ENCODE peak calls at places on chromosomes 3 and 15, in six cellular contexts. One of them, this sample, is unnamed.

GRCh38 chr15:63447277-63447676 is 57.1 kb upstream of the USP3 start:
- DNase-seq in cardiac muscle cell: no peak
- DNase-seq in GM13976: no peak
- DNase-seq in naive thymus-derived CD8-positive, alpha-beta T cell: no peak
- DNase-seq in psoas muscle: no peak
- DNase-seq in astrocyte: no peak
- DNase-seq in this sample: peak

GRCh38 chr15:26028086-26028740 is 165.1 kb upstream of the ATP10A start:
- DNase-seq in cardiac muscle cell: no peak
- DNase-seq in GM13976: no peak
- DNase-seq in naive thymus-derived CD8-positive, alpha-beta T cell: no peak
- DNase-seq in psoas muscle: no peak
- DNase-seq in astrocyte: peak
- DNase-seq in this sample: no peak

GRCh38 chr3:65714138-65714537 is 324.6 kb downstream of the MAGI1 start:
- DNase-seq in cardiac muscle cell: peak
- DNase-seq in GM13976: no peak
- DNase-seq in naive thymus-derived CD8-positive, alpha-beta T cell: no peak
- DNase-seq in psoas muscle: no peak
- DNase-seq in astrocyte: peak
- DNase-seq in this sample: no peak

GRCh38 chr15:92226020-92226612 is 167.6 kb upstream of the ST8SIA2 start:
- DNase-seq in cardiac muscle cell: peak
- DNase-seq in GM13976: no peak
- DNase-seq in naive thymus-derived CD8-positive, alpha-beta T cell: no peak
- DNase-seq in psoas muscle: no peak
- DNase-seq in astrocyte: peak
- DNase-seq in this sample: no peak

GRCh38 chr3:168981396-168981795 is 682.1 kb downstream of the MECOM start:
- DNase-seq in cardiac muscle cell: no peak
- DNase-seq in GM13976: no peak
- DNase-seq in naive thymus-derived CD8-positive, alpha-beta T cell: no peak
- DNase-seq in psoas muscle: no peak
- DNase-seq in astrocyte: peak
- DNase-seq in this sample: no peak

GRCh38 chr15:82832601-82833209 is 23.3 kb downstream of the WHAMM start:
- DNase-seq in cardiac muscle cell: peak
- DNase-seq in GM13976: peak
- DNase-seq in naive thymus-derived CD8-positive, alpha-beta T cell: no peak
- DNase-seq in psoas muscle: no peak
- DNase-seq in astrocyte: peak
- DNase-seq in this sample: no peak

GRCh38 chr3:107106316-107106715 is 270.9 kb upstream of the CCDC54 start:
- DNase-seq in cardiac muscle cell: peak
- DNase-seq in GM13976: no peak
- DNase-seq in naive thymus-derived CD8-positive, alpha-beta T cell: no peak
- DNase-seq in psoas muscle: no peak
- DNase-seq in astrocyte: peak
- DNase-seq in this sample: no peak

GRCh38 chr3:111392911-111393351 is 149.1 kb upstream of the CD96 start:
- DNase-seq in cardiac muscle cell: no peak
- DNase-seq in GM13976: no peak
- DNase-seq in naive thymus-derived CD8-positive, alpha-beta T cell: peak
- DNase-seq in psoas muscle: no peak
- DNase-seq in astrocyte: peak
- DNase-seq in this sample: peak

GRCh38 chr3:102156426-102156825 is 278.4 kb upstream of the ZPLD1 start:
- DNase-seq in cardiac muscle cell: peak
- DNase-seq in GM13976: no peak
- DNase-seq in naive thymus-derived CD8-positive, alpha-beta T cell: no peak
- DNase-seq in psoas muscle: no peak
- DNase-seq in astrocyte: peak
- DNase-seq in this sample: no peak

GRCh38 chr3:72060447-72061034 is 275.6 kb upstream of the PROK2 start:
- DNase-seq in cardiac muscle cell: no peak
- DNase-seq in GM13976: no peak
- DNase-seq in naive thymus-derived CD8-positive, alpha-beta T cell: no peak
- DNase-seq in psoas muscle: no peak
- DNase-seq in astrocyte: no peak
- DNase-seq in this sample: no peak

GRCh38 chr3:33299395-33300081 is 22.3 kb downstream of the FBXL2 start:
- DNase-seq in cardiac muscle cell: peak
- DNase-seq in GM13976: no peak
- DNase-seq in naive thymus-derived CD8-positive, alpha-beta T cell: no peak
- DNase-seq in psoas muscle: no peak
- DNase-seq in astrocyte: peak
- DNase-seq in this sample: no peak

GRCh38 chr15:72968531-72968922 is 83.7 kb upstream of the NEO1 start:
- DNase-seq in cardiac muscle cell: peak
- DNase-seq in GM13976: no peak
- DNase-seq in naive thymus-derived CD8-positive, alpha-beta T cell: no peak
- DNase-seq in psoas muscle: peak
- DNase-seq in astrocyte: no peak
- DNase-seq in this sample: peak

GRCh38 chr3:74651239-74651638 is 36.8 kb upstream of the CNTN3 start:
- DNase-seq in cardiac muscle cell: peak
- DNase-seq in GM13976: no peak
- DNase-seq in naive thymus-derived CD8-positive, alpha-beta T cell: no peak
- DNase-seq in psoas muscle: no peak
- DNase-seq in astrocyte: peak
- DNase-seq in this sample: no peak

GRCh38 chr3:158434412-158435038 is 136.5 kb upstream of the MLF1 start:
- DNase-seq in cardiac muscle cell: peak
- DNase-seq in GM13976: no peak
- DNase-seq in naive thymus-derived CD8-positive, alpha-beta T cell: peak
- DNase-seq in psoas muscle: no peak
- DNase-seq in astrocyte: peak
- DNase-seq in this sample: peak

GRCh38 chr3:146160233-146160963 is 586 bp downstream of the PLOD2 start:
- DNase-seq in cardiac muscle cell: peak
- DNase-seq in GM13976: peak
- DNase-seq in naive thymus-derived CD8-positive, alpha-beta T cell: no peak
- DNase-seq in psoas muscle: peak
- DNase-seq in astrocyte: peak
- DNase-seq in this sample: peak

GRCh38 chr15:37788767-37789391 is 145.6 kb upstream of the TMCO5A start:
- DNase-seq in cardiac muscle cell: no peak
- DNase-seq in GM13976: no peak
- DNase-seq in naive thymus-derived CD8-positive, alpha-beta T cell: no peak
- DNase-seq in psoas muscle: no peak
- DNase-seq in astrocyte: no peak
- DNase-seq in this sample: no peak

GRCh38 chr3:71987089-71987735 is 202.3 kb upstream of the PROK2 start:
- DNase-seq in cardiac muscle cell: peak
- DNase-seq in GM13976: no peak
- DNase-seq in naive thymus-derived CD8-positive, alpha-beta T cell: no peak
- DNase-seq in psoas muscle: no peak
- DNase-seq in astrocyte: no peak
- DNase-seq in this sample: peak

GRCh38 chr15:81312790-81313543 is 11.0 kb downstream of the STARD5 start:
- DNase-seq in cardiac muscle cell: peak
- DNase-seq in GM13976: no peak
- DNase-seq in naive thymus-derived CD8-positive, alpha-beta T cell: no peak
- DNase-seq in psoas muscle: peak
- DNase-seq in astrocyte: peak
- DNase-seq in this sample: no peak

GRCh38 chr15:68994149-68994548 is 20.3 kb upstream of the NOX5 start:
- DNase-seq in cardiac muscle cell: peak
- DNase-seq in GM13976: no peak
- DNase-seq in naive thymus-derived CD8-positive, alpha-beta T cell: no peak
- DNase-seq in psoas muscle: no peak
- DNase-seq in astrocyte: peak
- DNase-seq in this sample: no peak

GRCh38 chr15:80259942-80260510 is 8.0 kb upstream of the CTXND1 start:
- DNase-seq in cardiac muscle cell: no peak
- DNase-seq in GM13976: no peak
- DNase-seq in naive thymus-derived CD8-positive, alpha-beta T cell: no peak
- DNase-seq in psoas muscle: no peak
- DNase-seq in astrocyte: no peak
- DNase-seq in this sample: no peak

GRCh38 chr15:26082833-26083174 is 219.7 kb upstream of the ATP10A start:
- DNase-seq in cardiac muscle cell: no peak
- DNase-seq in GM13976: no peak
- DNase-seq in naive thymus-derived CD8-positive, alpha-beta T cell: no peak
- DNase-seq in psoas muscle: no peak
- DNase-seq in astrocyte: peak
- DNase-seq in this sample: peak

GRCh38 chr3:133749427-133750200 is 3.4 kb downstream of the TF start:
- DNase-seq in cardiac muscle cell: no peak
- DNase-seq in GM13976: no peak
- DNase-seq in naive thymus-derived CD8-positive, alpha-beta T cell: no peak
- DNase-seq in psoas muscle: no peak
- DNase-seq in astrocyte: no peak
- DNase-seq in this sample: no peak

GRCh38 chr15:42286445-42287029 is 13.3 kb upstream of the TMEM87A start:
- DNase-seq in cardiac muscle cell: peak
- DNase-seq in GM13976: no peak
- DNase-seq in naive thymus-derived CD8-positive, alpha-beta T cell: no peak
- DNase-seq in psoas muscle: no peak
- DNase-seq in astrocyte: no peak
- DNase-seq in this sample: no peak

GRCh38 chr15:43106486-43106829 is 620 bp upstream of the UBR1 start:
- DNase-seq in cardiac muscle cell: no peak
- DNase-seq in GM13976: no peak
- DNase-seq in naive thymus-derived CD8-positive, alpha-beta T cell: no peak
- DNase-seq in psoas muscle: no peak
- DNase-seq in astrocyte: no peak
- DNase-seq in this sample: no peak

GRCh38 chr15:75578948-75579908 is at the start of gene PTPN9:
- DNase-seq in cardiac muscle cell: peak
- DNase-seq in GM13976: peak
- DNase-seq in naive thymus-derived CD8-positive, alpha-beta T cell: peak
- DNase-seq in psoas muscle: peak
- DNase-seq in astrocyte: peak
- DNase-seq in this sample: peak

GRCh38 chr3:165636682-165637010 is 200.6 kb downstream of the BCHE start:
- DNase-seq in cardiac muscle cell: no peak
- DNase-seq in GM13976: no peak
- DNase-seq in naive thymus-derived CD8-positive, alpha-beta T cell: no peak
- DNase-seq in psoas muscle: no peak
- DNase-seq in astrocyte: no peak
- DNase-seq in this sample: no peak

GRCh38 chr3:45226206-45226915 is at the start of gene TMEM158:
- DNase-seq in cardiac muscle cell: peak
- DNase-seq in GM13976: peak
- DNase-seq in naive thymus-derived CD8-positive, alpha-beta T cell: peak
- DNase-seq in psoas muscle: peak
- DNase-seq in astrocyte: peak
- DNase-seq in this sample: no peak

GRCh38 chr15:71639531-71639930 is 170.8 kb upstream of the NR2E3 start:
- DNase-seq in cardiac muscle cell: no peak
- DNase-seq in GM13976: no peak
- DNase-seq in naive thymus-derived CD8-positive, alpha-beta T cell: no peak
- DNase-seq in psoas muscle: no peak
- DNase-seq in astrocyte: no peak
- DNase-seq in this sample: no peak

GRCh38 chr3:5543047-5543446 is 355.5 kb downstream of the EDEM1 start:
- DNase-seq in cardiac muscle cell: no peak
- DNase-seq in GM13976: no peak
- DNase-seq in naive thymus-derived CD8-positive, alpha-beta T cell: no peak
- DNase-seq in psoas muscle: no peak
- DNase-seq in astrocyte: no peak
- DNase-seq in this sample: no peak

GRCh38 chr3:42202239-42202865 is 63.6 kb downstream of the CCK start:
- DNase-seq in cardiac muscle cell: no peak
- DNase-seq in GM13976: no peak
- DNase-seq in naive thymus-derived CD8-positive, alpha-beta T cell: no peak
- DNase-seq in psoas muscle: no peak
- DNase-seq in astrocyte: no peak
- DNase-seq in this sample: no peak

GRCh38 chr3:33544126-33544525 is 103.9 kb upstream of the UBP1 start:
- DNase-seq in cardiac muscle cell: no peak
- DNase-seq in GM13976: no peak
- DNase-seq in naive thymus-derived CD8-positive, alpha-beta T cell: no peak
- DNase-seq in psoas muscle: no peak
- DNase-seq in astrocyte: peak
- DNase-seq in this sample: no peak

GRCh38 chr3:102181202-102181920 is 253.5 kb upstream of the ZPLD1 start:
- DNase-seq in cardiac muscle cell: peak
- DNase-seq in GM13976: no peak
- DNase-seq in naive thymus-derived CD8-positive, alpha-beta T cell: no peak
- DNase-seq in psoas muscle: no peak
- DNase-seq in astrocyte: peak
- DNase-seq in this sample: no peak